ENCODE peak calls at places on chromosomes 5 and 9, in nine cellular contexts. One of them, this sample, is unnamed.

GRCh38 chr5:173973614-173973969 is 15.4 kb upstream of the C5orf47 start:
- DNase-seq in MM.1S: peak
- DNase-seq in psoas muscle: no peak
- DNase-seq in uterus: no peak
- DNase-seq in keratinocyte: no peak
- DNase-seq in cardiac muscle cell: no peak
- DNase-seq in Panc1: no peak
- DNase-seq in right atrium auricular region: no peak
- DNase-seq in adrenal gland: no peak
- DNase-seq in this sample: no peak

GRCh38 chr9:127938298-127938690 is 640 bp upstream of the DPM2 start:
- DNase-seq in uterus: no peak
- DNase-seq in right atrium auricular region: no peak
- DNase-seq in Panc1: no peak
- DNase-seq in cardiac muscle cell: peak
- DNase-seq in psoas muscle: no peak
- DNase-seq in keratinocyte: no peak
- DNase-seq in MM.1S: no peak
- DNase-seq in adrenal gland: no peak
- DNase-seq in this sample: no peak

GRCh38 chr5:177968661-177969211 is 27.3 kb downstream of the PROP1 start:
- DNase-seq in Panc1: no peak
- DNase-seq in keratinocyte: no peak
- DNase-seq in cardiac muscle cell: no peak
- DNase-seq in MM.1S: no peak
- DNase-seq in right atrium auricular region: no peak
- DNase-seq in adrenal gland: no peak
- DNase-seq in psoas muscle: no peak
- DNase-seq in uterus: no peak
- DNase-seq in this sample: no peak

GRCh38 chr5:86894006-86894560 is 276.3 kb downstream of the COX7C start:
- DNase-seq in adrenal gland: no peak
- DNase-seq in uterus: no peak
- DNase-seq in Panc1: no peak
- DNase-seq in psoas muscle: no peak
- DNase-seq in MM.1S: no peak
- DNase-seq in right atrium auricular region: no peak
- DNase-seq in keratinocyte: no peak
- DNase-seq in cardiac muscle cell: peak
- DNase-seq in this sample: no peak

GRCh38 chr5:174294891-174295620 is 249.6 kb downstream of the NSG2 start:
- DNase-seq in adrenal gland: no peak
- DNase-seq in Panc1: no peak
- DNase-seq in uterus: no peak
- DNase-seq in keratinocyte: no peak
- DNase-seq in cardiac muscle cell: no peak
- DNase-seq in right atrium auricular region: peak
- DNase-seq in MM.1S: no peak
- DNase-seq in psoas muscle: no peak
- DNase-seq in this sample: no peak

GRCh38 chr9:123364241-123364824 is 8.3 kb downstream of the CRB2 start:
- DNase-seq in right atrium auricular region: no peak
- DNase-seq in adrenal gland: no peak
- DNase-seq in MM.1S: no peak
- DNase-seq in Panc1: no peak
- DNase-seq in cardiac muscle cell: peak
- DNase-seq in keratinocyte: no peak
- DNase-seq in psoas muscle: no peak
- DNase-seq in uterus: peak
- DNase-seq in this sample: no peak

GRCh38 chr9:121362813-121363585 is 7.1 kb downstream of the STOM start:
- DNase-seq in Panc1: no peak
- DNase-seq in cardiac muscle cell: peak
- DNase-seq in uterus: no peak
- DNase-seq in keratinocyte: no peak
- DNase-seq in adrenal gland: peak
- DNase-seq in right atrium auricular region: no peak
- DNase-seq in MM.1S: no peak
- DNase-seq in psoas muscle: no peak
- DNase-seq in this sample: no peak

GRCh38 chr5:109656829-109657228 is 32.9 kb upstream of the MAN2A1 start:
- DNase-seq in Panc1: no peak
- DNase-seq in psoas muscle: no peak
- DNase-seq in MM.1S: peak
- DNase-seq in cardiac muscle cell: peak
- DNase-seq in uterus: no peak
- DNase-seq in keratinocyte: peak
- DNase-seq in adrenal gland: peak
- DNase-seq in right atrium auricular region: peak
- DNase-seq in this sample: peak

GRCh38 chr5:86684222-86684621 is 66.5 kb downstream of the COX7C start:
- DNase-seq in psoas muscle: no peak
- DNase-seq in adrenal gland: no peak
- DNase-seq in keratinocyte: no peak
- DNase-seq in uterus: no peak
- DNase-seq in cardiac muscle cell: peak
- DNase-seq in right atrium auricular region: no peak
- DNase-seq in MM.1S: no peak
- DNase-seq in Panc1: no peak
- DNase-seq in this sample: no peak

GRCh38 chr9:95494416-95495371 is 22.1 kb downstream of the PTCH1 start:
- DNase-seq in cardiac muscle cell: no peak
- DNase-seq in right atrium auricular region: no peak
- DNase-seq in Panc1: no peak
- DNase-seq in MM.1S: peak
- DNase-seq in psoas muscle: no peak
- DNase-seq in adrenal gland: no peak
- DNase-seq in keratinocyte: no peak
- DNase-seq in uterus: no peak
- DNase-seq in this sample: peak

GRCh38 chr5:179128041-179128365 is 67.8 kb downstream of the ZNF354C start:
- DNase-seq in MM.1S: no peak
- DNase-seq in Panc1: no peak
- DNase-seq in cardiac muscle cell: no peak
- DNase-seq in right atrium auricular region: no peak
- DNase-seq in adrenal gland: no peak
- DNase-seq in keratinocyte: no peak
- DNase-seq in uterus: no peak
- DNase-seq in psoas muscle: no peak
- DNase-seq in this sample: no peak

GRCh38 chr5:23412011-23412410 is 95.4 kb upstream of the PRDM9 start:
- DNase-seq in keratinocyte: no peak
- DNase-seq in right atrium auricular region: no peak
- DNase-seq in Panc1: no peak
- DNase-seq in MM.1S: no peak
- DNase-seq in uterus: no peak
- DNase-seq in adrenal gland: no peak
- DNase-seq in cardiac muscle cell: peak
- DNase-seq in psoas muscle: no peak
- DNase-seq in this sample: no peak

GRCh38 chr9:76528056-76528455 is 69.1 kb downstream of the GCNT1 start:
- DNase-seq in MM.1S: no peak
- DNase-seq in uterus: no peak
- DNase-seq in cardiac muscle cell: no peak
- DNase-seq in Panc1: no peak
- DNase-seq in adrenal gland: no peak
- DNase-seq in psoas muscle: no peak
- DNase-seq in right atrium auricular region: no peak
- DNase-seq in keratinocyte: no peak
- DNase-seq in this sample: no peak

GRCh38 chr9:97415146-97415545 is 3.2 kb downstream of the TDRD7 start:
- DNase-seq in Panc1: no peak
- DNase-seq in adrenal gland: no peak
- DNase-seq in cardiac muscle cell: no peak
- DNase-seq in MM.1S: no peak
- DNase-seq in psoas muscle: no peak
- DNase-seq in keratinocyte: no peak
- DNase-seq in uterus: no peak
- DNase-seq in right atrium auricular region: no peak
- DNase-seq in this sample: no peak

GRCh38 chr9:97411440-97411788 is 482 bp upstream of the TDRD7 start:
- DNase-seq in Panc1: no peak
- DNase-seq in uterus: no peak
- DNase-seq in cardiac muscle cell: no peak
- DNase-seq in MM.1S: no peak
- DNase-seq in psoas muscle: no peak
- DNase-seq in keratinocyte: no peak
- DNase-seq in right atrium auricular region: no peak
- DNase-seq in adrenal gland: no peak
- DNase-seq in this sample: no peak

GRCh38 chr9:97412628-97413382 is 909 bp downstream of the TDRD7 start:
- DNase-seq in keratinocyte: no peak
- DNase-seq in MM.1S: no peak
- DNase-seq in right atrium auricular region: no peak
- DNase-seq in Panc1: no peak
- DNase-seq in adrenal gland: no peak
- DNase-seq in uterus: no peak
- DNase-seq in psoas muscle: no peak
- DNase-seq in cardiac muscle cell: peak
- DNase-seq in this sample: peak

GRCh38 chr9:97411789-97412627 is at the start of gene TDRD7:
- DNase-seq in keratinocyte: no peak
- DNase-seq in right atrium auricular region: peak
- DNase-seq in psoas muscle: peak
- DNase-seq in cardiac muscle cell: peak
- DNase-seq in MM.1S: peak
- DNase-seq in adrenal gland: peak
- DNase-seq in Panc1: no peak
- DNase-seq in uterus: peak
- DNase-seq in this sample: peak

GRCh38 chr9:97413462-97413861 is 1.6 kb downstream of the TDRD7 start:
- DNase-seq in adrenal gland: no peak
- DNase-seq in right atrium auricular region: no peak
- DNase-seq in Panc1: no peak
- DNase-seq in MM.1S: no peak
- DNase-seq in keratinocyte: no peak
- DNase-seq in cardiac muscle cell: no peak
- DNase-seq in psoas muscle: no peak
- DNase-seq in uterus: no peak
- DNase-seq in this sample: no peak
- H3K4me3 ChIP-seq in adrenal gland: no peak
- H3K4me3 ChIP-seq in right atrium auricular region: no peak
- H3K4me3 ChIP-seq in Panc1: no peak
- H3K4me3 ChIP-seq in MM.1S: no peak
- H3K4me3 ChIP-seq in keratinocyte: no peak
- H3K4me3 ChIP-seq in cardiac muscle cell: no peak
- H3K4me3 ChIP-seq in psoas muscle: peak
- H3K4me3 ChIP-seq in uterus: no peak
- H3K4me3 ChIP-seq in this sample: peak

GRCh38 chr9:92350129-92350739 is 24.5 kb downstream of the CENPP start:
- DNase-seq in adrenal gland: no peak
- DNase-seq in MM.1S: no peak
- DNase-seq in Panc1: no peak
- DNase-seq in cardiac muscle cell: peak
- DNase-seq in psoas muscle: no peak
- DNase-seq in keratinocyte: no peak
- DNase-seq in right atrium auricular region: no peak
- DNase-seq in uterus: no peak
- DNase-seq in this sample: no peak
- H3K27ac ChIP-seq in adrenal gland: no peak
- H3K27ac ChIP-seq in MM.1S: no peak
- H3K27ac ChIP-seq in Panc1: no peak
- H3K27ac ChIP-seq in cardiac muscle cell: no peak
- H3K27ac ChIP-seq in psoas muscle: peak
- H3K27ac ChIP-seq in keratinocyte: no peak
- H3K27ac ChIP-seq in right atrium auricular region: peak
- H3K27ac ChIP-seq in uterus: peak
- H3K27ac ChIP-seq in this sample: no peak

DNA sequence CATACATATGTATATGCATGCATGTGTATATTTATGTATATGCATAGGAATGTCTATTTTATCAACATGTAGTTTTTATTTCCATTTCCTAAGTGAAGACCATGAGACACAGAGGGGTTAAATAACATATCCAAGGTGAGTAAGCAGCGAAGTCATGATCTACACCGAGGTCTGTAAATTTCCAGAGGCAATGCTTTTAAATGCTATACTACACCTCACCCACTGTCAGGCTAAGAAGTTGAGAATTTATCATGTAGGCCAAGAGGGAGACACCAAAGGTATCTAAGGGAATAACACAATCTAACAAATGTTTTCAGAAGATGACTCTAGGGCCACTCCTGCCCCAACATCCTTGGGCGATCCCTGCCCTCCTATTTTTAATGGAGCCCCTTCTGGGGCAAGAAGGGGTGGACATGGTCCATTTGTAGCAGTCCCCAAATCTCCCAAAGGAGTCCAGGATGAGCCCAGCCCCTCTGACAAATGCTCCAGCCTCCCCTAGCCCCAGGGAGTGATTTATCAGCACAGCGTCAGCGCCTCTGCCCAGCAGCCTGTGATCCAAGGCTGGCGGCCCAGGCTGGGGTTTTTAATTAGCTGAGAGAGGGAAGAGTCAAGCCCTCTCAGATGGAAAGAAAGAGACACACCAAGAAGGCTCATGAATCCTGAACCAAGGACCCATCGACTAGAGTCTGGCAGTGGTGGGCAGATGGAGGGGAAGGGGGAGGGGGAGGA is 339.9 kb downstream of the ASTN2 start:
- DNase-seq in uterus: no peak
- DNase-seq in psoas muscle: no peak
- DNase-seq in Panc1: no peak
- DNase-seq in cardiac muscle cell: no peak
- DNase-seq in right atrium auricular region: no peak
- DNase-seq in adrenal gland: no peak
- DNase-seq in MM.1S: no peak
- DNase-seq in keratinocyte: no peak
- DNase-seq in this sample: no peak
- H3K4me3 ChIP-seq in uterus: no peak
- H3K4me3 ChIP-seq in psoas muscle: no peak
- H3K4me3 ChIP-seq in Panc1: no peak
- H3K4me3 ChIP-seq in cardiac muscle cell: no peak
- H3K4me3 ChIP-seq in right atrium auricular region: no peak
- H3K4me3 ChIP-seq in adrenal gland: no peak
- H3K4me3 ChIP-seq in MM.1S: no peak
- H3K4me3 ChIP-seq in keratinocyte: no peak
- H3K4me3 ChIP-seq in this sample: no peak

DNA sequence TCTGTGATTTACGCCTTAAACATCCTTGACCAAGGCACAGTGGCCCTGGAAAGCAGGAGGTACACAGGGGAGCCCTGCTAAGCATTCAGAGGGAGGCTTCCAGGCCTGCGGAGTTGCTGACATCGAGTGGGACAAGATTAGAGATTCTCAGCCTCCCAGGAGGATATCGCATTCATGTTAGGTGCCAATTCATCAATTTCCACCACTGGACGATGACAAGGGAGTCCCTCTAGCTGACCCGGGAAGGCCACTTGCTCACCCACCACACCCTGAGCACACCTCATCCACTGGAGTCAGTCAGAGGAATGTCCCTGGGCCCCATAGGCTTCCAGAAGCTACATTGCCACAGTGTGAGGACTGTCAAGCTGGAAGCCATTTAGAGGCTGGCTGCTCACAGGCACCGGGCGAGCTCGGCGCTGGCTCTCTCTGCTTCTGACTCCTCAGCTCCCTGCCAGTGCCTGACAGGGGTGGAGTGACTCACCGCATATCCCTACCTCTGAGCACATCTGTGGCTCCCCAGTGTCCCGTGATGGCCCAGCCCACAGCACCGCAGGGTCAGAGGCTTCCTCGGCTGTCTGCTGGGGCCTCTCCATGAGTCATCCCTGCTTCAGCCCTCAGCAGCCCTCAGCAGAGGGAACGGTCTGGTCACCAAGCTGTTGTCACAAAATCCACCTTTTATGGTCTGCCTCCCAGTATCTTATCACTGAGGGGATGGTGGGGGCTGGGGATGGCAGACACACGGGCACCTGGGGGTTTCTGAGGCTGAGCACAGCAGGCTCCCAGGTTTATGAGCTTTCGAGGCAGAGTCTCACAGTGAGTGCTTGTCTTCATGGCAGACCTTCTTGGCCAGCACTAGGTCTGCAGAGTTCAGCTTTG is 117.5 kb downstream of the ZNF608 start:
- DNase-seq in adrenal gland: peak
- DNase-seq in psoas muscle: peak
- DNase-seq in Panc1: peak
- DNase-seq in keratinocyte: no peak
- DNase-seq in cardiac muscle cell: peak
- DNase-seq in right atrium auricular region: peak
- DNase-seq in MM.1S: no peak
- DNase-seq in uterus: no peak
- DNase-seq in this sample: no peak
- H3K27ac ChIP-seq in adrenal gland: no peak
- H3K27ac ChIP-seq in psoas muscle: no peak
- H3K27ac ChIP-seq in Panc1: peak
- H3K27ac ChIP-seq in keratinocyte: no peak
- H3K27ac ChIP-seq in cardiac muscle cell: peak
- H3K27ac ChIP-seq in right atrium auricular region: peak
- H3K27ac ChIP-seq in MM.1S: no peak
- H3K27ac ChIP-seq in uterus: no peak
- H3K27ac ChIP-seq in this sample: no peak

This sample was measured in CD4-positive, CD25-positive, alpha-beta regulatory T cell.